ENCODE peak calls at places on chromosome 20, in nine cellular contexts. I is substantia nigra, P is AG04450, X is C1 segment of cervical spinal cord, Y is KG1, N is Kasumi-1, S is GM12865, B is cerebellar cortex, G is brain microvascular endothelial cell. H is an unnamed sample.

GRCh38 chr20:12555369-12555768 is 453.4 kb upstream of the SPTLC3 start:
- DNase-seq in G (no peak), P (no peak), X (no peak), S (no peak), N (no peak), I (no peak), Y (no peak), B (no peak), H (no peak)

GRCh38 chr20:40763646-40764295 is 74.7 kb upstream of the MAFB start:
- DNase-seq in P (no peak), Y (no peak), B (peak; percentile 50), S (no peak), X (peak; percentile 48), I (peak; percentile 70), G (no peak), N (no peak), H (no peak)

GRCh38 chr20:64264091-64264490 is 8.5 kb downstream of the PCMTD2 start:
- DNase-seq in N (no peak), B (no peak), X (no peak), I (no peak), Y (no peak), P (no peak), S (no peak), G (no peak), H (no peak)

GRCh38 chr20:45423700-45424099 is 7.8 kb downstream of the PIGT start:
- DNase-seq in X (no peak), N (no peak), Y (no peak), S (no peak), G (no peak), B (no peak), I (no peak), P (no peak), H (no peak)

GRCh38 chr20:37727247-37727956 is 33.6 kb downstream of the CTNNBL1 start:
- DNase-seq in S (no peak), B (peak; percentile 78), X (no peak), G (no peak), Y (no peak), I (no peak), N (no peak), P (no peak), H (no peak)

GRCh38 chr20:34185766-34186620 is 55.2 kb upstream of the ASIP start:
- DNase-seq in X (no peak), G (no peak), N (no peak), I (no peak), B (no peak), S (no peak), Y (no peak), P (no peak), H (no peak)

GRCh38 chr20:33275215-33275614 is 7.8 kb upstream of the BPIFB1 start:
- DNase-seq in G (no peak), I (no peak), B (no peak), Y (no peak), S (no peak), X (no peak), N (no peak), P (no peak), H (no peak)

GRCh38 chr20:63969851-63970713 is at the start of gene ZNF512B:
- DNase-seq in B (no peak), X (no peak), S (peak; percentile 81), P (no peak), G (no peak), Y (no peak), N (no peak), I (peak; percentile 35), H (no peak)

GRCh38 chr20:36309643-36310042 is 3.5 kb downstream of the DLGAP4 start:
- DNase-seq in I (no peak), N (no peak), P (no peak), X (no peak), B (no peak), S (no peak), G (no peak), Y (no peak), H (no peak)

GRCh38 chr20:62838511-62838910 is 21.7 kb downstream of the COL9A3 start:
- DNase-seq in X (no peak), P (no peak), I (no peak), G (no peak), S (peak; percentile 39), Y (no peak), B (no peak), N (no peak), H (no peak)

GRCh38 chr20:3309226-3309625 is 70.2 kb upstream of the SLC4A11 start:
- DNase-seq in N (no peak), P (no peak), B (no peak), S (no peak), Y (no peak), G (no peak), X (no peak), I (no peak), H (no peak)

GRCh38 chr20:59600472-59600871 is 3.9 kb upstream of the PHACTR3 start:
- DNase-seq in I (no peak), G (no peak), N (no peak), S (no peak), B (no peak), X (no peak), Y (no peak), P (no peak), H (no peak)

GRCh38 chr20:56343861-56344381 is 14.9 kb upstream of the FAM210B start:
- DNase-seq in P (no peak), X (no peak), B (peak; percentile 17), S (peak; percentile 53), Y (no peak), I (peak; percentile 32), G (peak; percentile 11), N (peak; percentile 45), H (no peak)

GRCh38 chr20:8388146-8388545 is 256.1 kb downstream of the PLCB1 start:
- DNase-seq in B (no peak), Y (no peak), X (no peak), S (no peak), P (no peak), G (no peak), N (no peak), I (no peak), H (no peak)

GRCh38 chr20:24662756-24663399 is 193.4 kb downstream of the SYNDIG1 start:
- DNase-seq in B (peak; percentile 64), S (no peak), I (no peak), G (no peak), P (no peak), Y (no peak), X (no peak), N (no peak), H (no peak)

GRCh38 chr20:44600758-44601562 is 18.6 kb downstream of the PKIG start:
- DNase-seq in I (no peak), S (no peak), N (no peak), B (no peak), G (no peak), X (peak; percentile 4), Y (no peak), P (no peak), H (peak; percentile 21)

GRCh38 chr20:1456300-1456699 is 10.3 kb downstream of the NSFL1C start:
- DNase-seq in Y (no peak), X (no peak), P (no peak), S (no peak), B (no peak), N (no peak), G (peak; percentile 52), I (no peak), H (no peak)

GRCh38 chr20:62427172-62428007 is at the start of gene RBBP8NL:
- DNase-seq in G (no peak), N (no peak), P (no peak), B (no peak), S (no peak), X (no peak), Y (no peak), I (no peak), H (no peak)

GRCh38 chr20:574297-574942 is 30.8 kb upstream of the CSNK2A1 start:
- DNase-seq in G (no peak), N (no peak), S (no peak), P (no peak), X (no peak), B (no peak), Y (no peak), I (no peak), H (no peak)

GRCh38 chr20:58286729-58287128 is 22.8 kb upstream of the RAB22A start:
- DNase-seq in S (no peak), P (no peak), Y (no peak), B (no peak), I (no peak), N (no peak), X (no peak), G (no peak), H (no peak)

GRCh38 chr20:10783660-10784336 is 110.0 kb upstream of the JAG1 start:
- DNase-seq in P (no peak), Y (no peak), B (no peak), I (no peak), S (no peak), G (no peak), N (no peak), X (no peak), H (no peak)

GRCh38 chr20:5630071-5630470 is 120.1 kb upstream of the SHLD1 start:
- DNase-seq in P (no peak), X (no peak), B (no peak), I (no peak), G (no peak), N (no peak), Y (no peak), S (no peak), H (no peak)

GRCh38 chr20:22339946-22340345 is 244.4 kb downstream of the FOXA2 start:
- DNase-seq in G (no peak), I (no peak), Y (no peak), S (no peak), B (no peak), P (no peak), X (no peak), N (no peak), H (no peak)

GRCh38 chr20:46810442-46811327 is 84.0 kb upstream of the EYA2 start:
- DNase-seq in Y (no peak), N (no peak), S (no peak), I (no peak), G (no peak), X (no peak), B (no peak), P (no peak), H (no peak)

GRCh38 chr20:634526-634925 is 18.5 kb downstream of the SRXN1 start:
- DNase-seq in N (no peak), I (peak; percentile 38), S (no peak), P (no peak), B (no peak), X (no peak), Y (no peak), G (no peak), H (no peak)